ENCODE peak calls at places on chromosomes 13 and 19, in seven cellular contexts. M is IMR-90; I is K562; H is brain microvascular endothelial cell; R is cardiac muscle cell; B is CD4-positive, alpha-beta memory T cell; F is heart right ventricle. U is an unnamed sample.

GRCh38 chr13:93244918-93245280 is 18.3 kb downstream of the GPC6 start:
- DNase-seq in M (peak; percentile 38), I (no peak), H (no peak), R (no peak), B (no peak), F (no peak), U (no peak)

GRCh38 chr13:74930402-74931165 is 551.4 kb downstream of the TBC1D4 start:
- DNase-seq in M (peak; percentile 61), I (no peak), H (peak; percentile 51), R (no peak), B (no peak), F (no peak), U (no peak)

GRCh38 chr13:47480121-47480520 is 521.0 kb downstream of the SUCLA2 start:
- DNase-seq in M (peak; percentile 96), I (no peak), H (peak; percentile 84), R (no peak), B (no peak), F (no peak), U (no peak)

GRCh38 chr13:65677906-65678305 is 1552.2 kb downstream of the PCDH9 start:
- DNase-seq in M (peak; percentile 5), I (no peak), H (no peak), R (no peak), B (no peak), F (no peak), U (no peak)

GRCh38 chr13:41056996-41057711 is 4.2 kb upstream of the WBP4 start:
- DNase-seq in M (no peak), I (peak; percentile 40), H (no peak), R (no peak), B (no peak), F (no peak), U (no peak)

GRCh38 chr13:78102121-78102677 is 183.6 kb upstream of the EDNRB start:
- DNase-seq in M (peak; percentile 52), I (no peak), H (peak; percentile 4), R (no peak), B (no peak), F (peak; percentile 41), U (no peak)

GRCh38 chr13:66547685-66548084 is 682.5 kb downstream of the PCDH9 start:
- DNase-seq in M (no peak), I (no peak), H (no peak), R (no peak), B (no peak), F (no peak), U (no peak)

GRCh38 chr19:17405250-17406038 is at the start of gene BST2:
- DNase-seq in M (peak; percentile 37), I (peak; percentile 90), H (peak; percentile 21), R (peak; percentile 71), B (peak; percentile 65), F (peak; percentile 72), U (peak; percentile 5)

GRCh38 chr19:17932485-17933338 is at the start of gene CCDC124:
- DNase-seq in M (peak; percentile 89), I (peak; percentile 96), H (peak; percentile 86), R (peak; percentile 94), B (peak; percentile 95), F (peak; percentile 90), U (peak; percentile 91)

GRCh38 chr13:74641586-74641985 is 507.4 kb upstream of the KLF12 start:
- DNase-seq in M (peak; percentile 74), I (no peak), H (peak; percentile 17), R (no peak), B (no peak), F (no peak), U (no peak)

GRCh38 chr13:76884571-76885202 is 1.5 kb downstream of the KCTD12 start:
- DNase-seq in M (peak; percentile 20), I (no peak), H (no peak), R (peak; percentile 1), B (no peak), F (peak; percentile 11), U (no peak)

GRCh38 chr19:16070366-16070990 is 5.8 kb upstream of the TPM4 start:
- DNase-seq in M (no peak), I (peak; percentile 78), H (no peak), R (no peak), B (peak; percentile 87), F (peak; percentile 50), U (no peak)

GRCh38 chr13:19586904-19587634 is 25.7 kb upstream of the TPTE2 start:
- DNase-seq in M (peak; percentile 34), I (peak; percentile 51), H (no peak), R (no peak), B (peak; percentile 68), F (no peak), U (no peak)

GRCh38 chr13:111521691-111522229 is 201.3 kb downstream of the TEX29 start:
- DNase-seq in M (no peak), I (no peak), H (no peak), R (no peak), B (no peak), F (no peak), U (no peak)

GRCh38 chr13:75263741-75264407 is 218.1 kb downstream of the TBC1D4 start:
- DNase-seq in M (peak; percentile 28), I (no peak), H (no peak), R (no peak), B (no peak), F (no peak), U (no peak)

GRCh38 chr13:63344711-63345110 is 1929.1 kb upstream of the PCDH20 start:
- DNase-seq in M (no peak), I (no peak), H (no peak), R (no peak), B (no peak), F (no peak), U (no peak)

GRCh38 chr19:51552996-51553725 is 17.9 kb upstream of the ZNF175 start:
- DNase-seq in M (peak; percentile 47), I (peak; percentile 96), H (peak; percentile 70), R (peak; percentile 80), B (no peak), F (peak; percentile 74), U (peak; percentile 35)

GRCh38 chr19:48646912-48647216 is 877 bp upstream of the CA11 start:
- DNase-seq in M (no peak), I (no peak), H (no peak), R (no peak), B (no peak), F (no peak), U (no peak)

GRCh38 chr13:54676526-54677113 is 1648.0 kb downstream of the OLFM4 start:
- DNase-seq in M (no peak), I (no peak), H (no peak), R (no peak), B (no peak), F (no peak), U (no peak)

GRCh38 chr19:8702350-8702749 is 3.8 kb upstream of the ACTL9 start:
- DNase-seq in M (no peak), I (peak; percentile 17), H (no peak), R (no peak), B (peak; percentile 42), F (no peak), U (no peak)

GRCh38 chr13:39538826-39539555 is 64.0 kb downstream of the LHFPL6 start:
- DNase-seq in M (peak; percentile 81), I (no peak), H (peak; percentile 40), R (no peak), B (no peak), F (no peak), U (no peak)

GRCh38 chr19:41427647-41428480 is 690 bp upstream of the B3GNT8 start:
- DNase-seq in M (no peak), I (peak; percentile 72), H (no peak), R (peak; percentile 20), B (peak; percentile 60), F (no peak), U (no peak)

GRCh38 chr19:46839752-46840151 is 10.9 kb downstream of the AP2S1 start:
- DNase-seq in M (no peak), I (no peak), H (no peak), R (no peak), B (no peak), F (no peak), U (no peak)

GRCh38 chr13:102399791-102400618 is 1.8 kb downstream of the FGF14 start:
- DNase-seq in M (no peak), I (no peak), H (no peak), R (peak; percentile 9), B (peak; percentile 13), F (no peak), U (no peak)

GRCh38 chr13:93810264-93810663 is 583.7 kb downstream of the GPC6 start:
- DNase-seq in M (no peak), I (no peak), H (no peak), R (no peak), B (no peak), F (no peak), U (no peak)

GRCh38 chr19:5001547-5002131 is 32.7 kb downstream of the KDM4B start:
- DNase-seq in M (peak; percentile 71), I (peak; percentile 69), H (peak; percentile 57), R (no peak), B (peak; percentile 11), F (no peak), U (no peak)

GRCh38 chr13:33349314-33349995 is 63.9 kb upstream of the STARD13 start:
- DNase-seq in M (no peak), I (no peak), H (peak; percentile 5), R (no peak), B (no peak), F (peak; percentile 23), U (no peak)

GRCh38 chr19:48616041-48616436 is 1.2 kb upstream of the FAM83E start:
- DNase-seq in M (no peak), I (no peak), H (no peak), R (no peak), B (no peak), F (no peak), U (no peak)

GRCh38 chr19:12647490-12648071 is 19.0 kb downstream of the MAN2B1 start:
- DNase-seq in M (no peak), I (peak; percentile 78), H (peak; percentile 16), R (no peak), B (no peak), F (no peak), U (no peak)

GRCh38 chr19:10274589-10274988 is 3.7 kb downstream of the ICAM1 start:
- DNase-seq in M (no peak), I (no peak), H (no peak), R (no peak), B (no peak), F (no peak), U (no peak)
- H3K27ac ChIP-seq in M (no peak overlapping the region), I (no peak overlapping the region), H (no peak overlapping the region), R (no peak overlapping the region), B (no peak overlapping the region), F (no peak overlapping the region), U (no peak overlapping the region)

GRCh38 chr19:57934820-57935665 is at the start of gene ZNF418:
- DNase-seq in M (peak; percentile 84), I (peak; percentile 18), H (peak; percentile 88), R (peak; percentile 89), B (peak; percentile 40), F (peak; percentile 83), U (peak; percentile 47)
- H3K27ac ChIP-seq in M (peak within 1 kb of the TSS; percentile 33), I (no peak within 1 kb of the TSS), H (no peak within 1 kb of the TSS), R (peak within 1 kb of the TSS; percentile 75), B (peak within 1 kb of the TSS; percentile 50), F (peak within 1 kb of the TSS; percentile 79), U (peak within 1 kb of the TSS; percentile 77)

GRCh38 chr19:49907745-49908446 is 11.2 kb upstream of the IL4I1 start:
- DNase-seq in M (no peak), I (no peak), H (no peak), R (no peak), B (no peak), F (no peak), U (no peak)
- H3K27ac ChIP-seq in M (no peak overlapping the region), I (no peak overlapping the region), H (no peak overlapping the region), R (no peak overlapping the region), B (no peak overlapping the region), F (no peak overlapping the region), U (no peak overlapping the region)

DNA sequence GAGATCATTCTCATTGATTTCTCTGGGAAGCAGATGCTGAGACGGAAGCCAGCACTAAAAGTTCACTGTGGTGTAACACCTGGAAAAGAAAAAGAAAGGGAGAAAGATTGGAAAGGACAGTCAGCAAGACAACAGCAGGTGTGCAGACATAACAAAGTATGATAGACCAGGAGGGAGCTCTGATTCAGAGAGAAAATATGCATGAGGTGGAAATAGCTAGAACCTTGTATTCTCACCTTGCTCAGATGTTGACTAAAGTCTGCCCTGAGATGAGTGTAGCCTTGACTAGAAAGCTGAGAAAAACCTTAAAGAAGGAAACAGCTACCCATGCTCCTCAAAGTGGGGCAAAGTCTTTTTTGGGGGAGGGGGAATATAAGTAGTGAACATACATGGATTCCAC is 1711.8 kb downstream of the EFNB2 start:
- DNase-seq in M (no peak), I (no peak), H (no peak), R (no peak), B (no peak), F (no peak), U (no peak)
- H3K27ac ChIP-seq in M (no peak overlapping the region), I (no peak overlapping the region), H (no peak overlapping the region), R (no peak overlapping the region), B (no peak overlapping the region), F (no peak overlapping the region), U (no peak overlapping the region)

U was measured in substantia nigra.